ENCODE peak calls at places on chromosomes 7 and 10, in ten cellular contexts. T is BE2C; B is fibroblast of lung; Q is HEK293T; U is glutamatergic neuron; C is cerebellar cortex; P is endothelial cell; E is EL; R is activated CD4-positive, alpha-beta T cell treated with anti-CD3 and anti-CD28 coated beads, Interleukin-2, amount 10 ng/mL, durations not matched to agents 7 days and 5 days; D is hypothalamus. W is an unnamed sample.
A peak's percentile ranks its signal among the peaks of the same experiment; 100 is the strongest.

GRCh38 chr10:71045188-71045841 is 156.9 kb upstream of the PCBD1 start:
- DNase-seq in T (no peak), B (no peak), Q (no peak), U (no peak), C (no peak), P (no peak), E (no peak), R (no peak), D (no peak), W (no peak)

GRCh38 chr10:130215076-130215917 is 79.1 kb downstream of the GLRX3 start:
- DNase-seq in T (no peak), B (no peak), Q (no peak), U (peak; percentile 42), C (no peak), P (no peak), E (no peak), R (no peak), D (no peak), W (no peak)

GRCh38 chr7:27351137-27351536 is 108.5 kb downstream of the EVX1 start:
- DNase-seq in T (no peak), B (peak; percentile 6), Q (no peak), U (no peak), C (no peak), P (no peak), E (no peak), R (no peak), D (no peak), W (no peak)

GRCh38 chr7:13198741-13199140 is 511.3 kb downstream of the ARL4A start:
- DNase-seq in T (no peak), B (peak; percentile 65), Q (no peak), U (no peak), C (no peak), P (no peak), E (peak; percentile 51), R (no peak), D (no peak), W (no peak)

GRCh38 chr10:78794736-78795455 is 273.9 kb upstream of the ZMIZ1 start:
- DNase-seq in T (no peak), B (no peak), Q (no peak), U (no peak), C (no peak), P (no peak), E (no peak), R (no peak), D (no peak), W (no peak)

GRCh38 chr7:155998766-155999630 is 186.7 kb upstream of the SHH start:
- DNase-seq in T (no peak), B (no peak), Q (no peak), U (no peak), C (no peak), P (no peak), E (no peak), R (no peak), D (no peak), W (no peak)

GRCh38 chr7:12090757-12091134 is 120.3 kb upstream of the TMEM106B start:
- DNase-seq in T (peak; percentile 51), B (no peak), Q (no peak), U (no peak), C (no peak), P (no peak), E (no peak), R (no peak), D (no peak), W (no peak)

GRCh38 chr7:151341357-151342101 is at the start of gene NUB1:
- DNase-seq in T (peak; percentile 95), B (peak; percentile 67), Q (peak; percentile 100), U (peak; percentile 97), C (peak; percentile 87), P (peak; percentile 97), E (peak; percentile 83), R (peak; percentile 91), D (peak; percentile 66), W (peak; percentile 49)

W was measured in nucleus accumbens.